ENCODE peak calls at places on chromosome 1, in ten cellular contexts. E is cardiac muscle cell; D is hepatocyte; A is CD4-positive, alpha-beta memory T cell; C is Karpas-422; G is small intestine; Z is fibroblast of lung; B is heart right ventricle; W is SK-N-SH; K is adrenal gland. J is an unnamed sample. For H3K4me1 and H3K36me3, the result is how much of the 10 kb centered on the place peaks cover.

GRCh38 chr1:77282187-77282865 is 507 bp downstream of the AK5 start:
- DNase-seq in C (no peak), W (no peak), Z (peak), K (no peak), D (peak), A (peak), G (no peak), E (no peak), B (no peak), J (no peak)

GRCh38 chr1:232445361-232446106 is 184.4 kb downstream of the SIPA1L2 start:
- DNase-seq in W (no peak), D (no peak), K (no peak), B (no peak), Z (no peak), C (no peak), E (no peak), A (no peak), G (no peak), J (no peak)

GRCh38 chr1:232307299-232307698 is 322.6 kb downstream of the SIPA1L2 start:
- DNase-seq in E (no peak), D (no peak), A (no peak), Z (no peak), W (no peak), B (no peak), K (no peak), G (no peak), C (no peak), J (no peak)

GRCh38 chr1:59139396-59139795 is 157.5 kb upstream of the FGGY start:
- DNase-seq in Z (no peak), K (peak), C (no peak), W (no peak), A (no peak), D (peak), G (peak), E (no peak), B (peak), J (no peak)

GRCh38 chr1:108560143-108560429 is 186 bp downstream of the EEIG2 start:
- DNase-seq in E (no peak), G (no peak), C (no peak), B (no peak), D (no peak), K (no peak), W (peak), A (no peak), Z (no peak), J (no peak)

GRCh38 chr1:6601865-6602668 is 602 bp downstream of the KLHL21 start:
- DNase-seq in A (peak), C (no peak), W (peak), D (peak), Z (peak), B (peak), G (peak), E (no peak), K (peak), J (no peak)

GRCh38 chr1:244815600-244816099 is 19.8 kb upstream of the COX20 start:
- DNase-seq in K (no peak), C (peak), B (no peak), G (no peak), A (no peak), E (no peak), Z (no peak), D (no peak), W (no peak), J (no peak)

GRCh38 chr1:11518791-11519628 is 40.1 kb downstream of the DISP3 start:
- DNase-seq in W (no peak), Z (no peak), A (no peak), C (no peak), B (no peak), G (no peak), K (no peak), E (no peak), D (no peak), J (no peak)

GRCh38 chr1:77649127-77649526 is 33.3 kb downstream of the ZZZ3 start:
- DNase-seq in B (no peak), E (no peak), A (no peak), C (no peak), G (no peak), Z (no peak), D (no peak), K (no peak), W (no peak), J (no peak)

GRCh38 chr1:91533625-91534024 is 33.0 kb downstream of the CDC7 start:
- DNase-seq in A (no peak), Z (no peak), C (no peak), D (no peak), G (no peak), W (no peak), K (no peak), B (no peak), E (no peak), J (no peak)

GRCh38 chr1:9996624-9997582 is at the start of gene RBP7:
- DNase-seq in C (no peak), G (peak), E (no peak), A (peak), D (peak), Z (no peak), W (peak), K (peak), B (peak), J (no peak)

GRCh38 chr1:168799918-168800605 is 71.1 kb upstream of the DPT start:
- DNase-seq in C (no peak), G (peak), K (no peak), D (peak), E (no peak), B (no peak), W (no peak), Z (no peak), A (no peak), J (no peak)

GRCh38 chr1:218823291-218823900 is 350.3 kb upstream of the LYPLAL1 start:
- DNase-seq in B (no peak), E (peak), C (no peak), Z (peak), K (no peak), A (no peak), D (no peak), W (no peak), G (no peak), J (no peak)

GRCh38 chr1:30968220-30968971 is 59.8 kb upstream of the SDC3 start:
- DNase-seq in C (no peak), W (no peak), E (no peak), G (peak), A (no peak), Z (no peak), D (no peak), B (no peak), K (no peak), J (no peak)

GRCh38 chr1:246631426-246631825 is 65.2 kb downstream of the CNST start:
- DNase-seq in C (no peak), D (no peak), K (no peak), E (no peak), Z (peak), G (no peak), W (no peak), B (no peak), A (no peak), J (no peak)

GRCh38 chr1:111597433-111597832 is 22.2 kb upstream of the RAP1A start:
- DNase-seq in K (no peak), G (no peak), C (no peak), W (no peak), Z (peak), B (no peak), E (peak), A (no peak), D (peak), J (no peak)

GRCh38 chr1:30907641-30908445 is 715 bp downstream of the SDC3 start:
- DNase-seq in E (no peak), K (peak), Z (no peak), W (peak), A (no peak), D (peak), C (no peak), G (no peak), B (peak), J (no peak)

GRCh38 chr1:211476200-211476849 is 15.6 kb downstream of the RD3 start:
- DNase-seq in K (peak), Z (peak), E (peak), A (peak), G (peak), C (peak), W (peak), D (peak), B (peak), J (peak)

GRCh38 chr1:30322859-30323257 is 400.5 kb downstream of the MATN1 start:
- DNase-seq in C (no peak), B (no peak), W (no peak), D (no peak), Z (no peak), G (no peak), A (no peak), K (no peak), E (no peak), J (no peak)

GRCh38 chr1:95381980-95382379 is 148.0 kb downstream of the RWDD3 start:
- DNase-seq in D (no peak), G (no peak), E (no peak), Z (no peak), K (no peak), W (peak), C (no peak), B (no peak), A (no peak), J (no peak)

GRCh38 chr1:67749844-67750689 is 65.1 kb downstream of the GADD45A start:
- DNase-seq in D (peak), K (peak), C (no peak), E (peak), B (no peak), Z (peak), G (peak), A (no peak), W (no peak), J (no peak)

GRCh38 chr1:8118031-8118451 is 91.9 kb upstream of the ERRFI1 start:
- DNase-seq in C (no peak), E (no peak), Z (no peak), W (no peak), A (no peak), G (no peak), B (no peak), D (no peak), K (peak), J (no peak)

GRCh38 chr1:33338495-33339211 is 17.8 kb upstream of the A3GALT2 start:
- DNase-seq in G (peak), D (peak), A (no peak), W (no peak), Z (peak), B (no peak), E (peak), K (peak), C (no peak), J (no peak)

GRCh38 chr1:223872308-223872878 is 26.6 kb upstream of the TP53BP2 start:
- DNase-seq in B (no peak), Z (peak), G (no peak), E (peak), A (no peak), W (no peak), D (peak), K (no peak), C (no peak), J (no peak)

GRCh38 chr1:114153621-114154145 is at the start of gene SYT6:
- DNase-seq in D (peak), A (peak), C (no peak), G (no peak), B (no peak), W (peak), K (no peak), E (no peak), Z (no peak), J (no peak)

GRCh38 chr1:90717665-90718410 is 736 bp upstream of the BARHL2 start:
- DNase-seq in E (peak), W (peak), D (peak), A (no peak), G (no peak), C (no peak), K (no peak), B (no peak), Z (peak), J (no peak)

GRCh38 chr1:225448146-225448805 is 20.4 kb upstream of the LBR start:
- DNase-seq in D (no peak), B (no peak), A (no peak), K (peak), C (no peak), E (no peak), G (no peak), W (no peak), Z (no peak), J (no peak)

GRCh38 chr1:212665241-212666115 is 34.2 kb downstream of the BATF3 start:
- DNase-seq in Z (peak), K (peak), B (peak), E (peak), W (peak), A (peak), C (peak), D (peak), G (peak), J (peak)

GRCh38 chr1:12406218-12407021 is 176.6 kb downstream of the VPS13D start:
- DNase-seq in B (no peak), D (no peak), A (no peak), Z (peak), C (no peak), K (no peak), W (no peak), G (no peak), E (peak), J (no peak)

GRCh38 chr1:103348136-103348535 is 177.4 kb upstream of the RNPC3 start:
- DNase-seq in W (no peak), B (no peak), D (no peak), C (no peak), Z (no peak), A (no peak), E (no peak), K (no peak), G (no peak), J (no peak)

GRCh38 chr1:40620586-40620985 is 44.9 kb downstream of the RIMS3 start:
- DNase-seq in Z (no peak), E (no peak), G (no peak), W (no peak), B (no peak), A (no peak), C (no peak), D (no peak), K (no peak), J (no peak)

DNA sequence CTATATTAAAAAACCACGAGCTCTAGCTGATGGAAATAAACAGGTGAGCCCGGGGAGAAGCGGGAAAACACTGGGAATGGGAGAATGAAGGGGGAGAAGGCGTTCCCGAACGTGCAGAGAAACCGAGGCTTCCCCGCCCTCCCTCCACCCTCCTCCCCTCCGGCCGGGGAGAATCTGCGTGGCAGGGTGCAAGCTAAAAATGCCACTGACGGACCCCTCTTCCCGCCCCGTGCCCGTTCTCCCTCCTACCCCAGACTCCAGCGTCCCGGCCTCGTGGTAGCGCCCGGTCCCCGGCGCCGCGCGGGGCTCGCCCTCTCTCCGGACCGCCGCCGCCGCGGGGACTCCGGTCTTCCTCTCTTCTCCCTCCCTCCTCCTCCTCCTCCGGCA is 81.6 kb upstream of the AK4 start:
- DNase-seq in E (no peak), K (no peak), W (no peak), B (no peak), Z (no peak), C (no peak), D (no peak), G (no peak), A (no peak), J (no peak)
- H3K4me1 ChIP-seq in E (under half), K (under half), W (under half), B (under half), Z (under half), C (under half), D (under half), G (under half), A (half or more), J (under half)

GRCh38 chr1:197141556-197141955 is 4.9 kb downstream of the ASPM start:
- DNase-seq in W (no peak), K (no peak), Z (peak), C (no peak), D (no peak), E (no peak), B (no peak), A (no peak), G (no peak), J (no peak)
- H3K36me3 ChIP-seq in W (under half), K (under half), Z (under half), C (under half), D (under half), E (under half), B (under half), A (under half), G (under half), J (half or more)

GRCh38 chr1:165843304-165843703 is 15.9 kb downstream of the UCK2 start:
- DNase-seq in W (no peak), C (no peak), D (no peak), Z (peak), B (no peak), G (no peak), E (no peak), A (no peak), K (no peak), J (no peak)
- H3K4me1 ChIP-seq in W (under half), C (under half), D (under half), Z (under half), B (under half), G (under half), E (under half), A (under half), K (under half), J (under half)

DNA sequence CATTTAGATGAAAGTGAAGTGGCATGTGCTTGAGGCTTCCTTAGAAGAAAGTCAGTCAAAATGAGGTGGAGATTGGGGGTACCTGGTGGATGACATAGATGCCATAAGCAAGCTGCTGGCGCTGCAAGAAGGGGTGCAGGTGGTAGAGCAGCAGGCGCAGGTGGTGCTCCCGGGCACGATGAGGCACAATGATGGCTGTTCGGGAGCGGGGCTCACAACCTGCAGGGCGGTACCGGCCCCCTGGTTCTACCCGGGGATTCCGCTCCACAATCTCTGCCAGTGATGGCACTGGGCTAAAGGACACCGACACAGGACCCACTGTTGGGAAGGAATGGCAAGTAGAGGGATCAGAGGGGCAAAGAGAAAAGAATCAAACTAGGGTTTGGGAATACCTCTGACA is 2.4 kb downstream of the B4GALT3 start:
- DNase-seq in B (no peak), D (no peak), K (no peak), C (no peak), W (no peak), A (no peak), G (no peak), E (no peak), Z (no peak), J (no peak)
- H3K36me3 ChIP-seq in B (under half), D (under half), K (under half), C (under half), W (under half), A (half or more), G (under half), E (under half), Z (under half), J (half or more)

DNA sequence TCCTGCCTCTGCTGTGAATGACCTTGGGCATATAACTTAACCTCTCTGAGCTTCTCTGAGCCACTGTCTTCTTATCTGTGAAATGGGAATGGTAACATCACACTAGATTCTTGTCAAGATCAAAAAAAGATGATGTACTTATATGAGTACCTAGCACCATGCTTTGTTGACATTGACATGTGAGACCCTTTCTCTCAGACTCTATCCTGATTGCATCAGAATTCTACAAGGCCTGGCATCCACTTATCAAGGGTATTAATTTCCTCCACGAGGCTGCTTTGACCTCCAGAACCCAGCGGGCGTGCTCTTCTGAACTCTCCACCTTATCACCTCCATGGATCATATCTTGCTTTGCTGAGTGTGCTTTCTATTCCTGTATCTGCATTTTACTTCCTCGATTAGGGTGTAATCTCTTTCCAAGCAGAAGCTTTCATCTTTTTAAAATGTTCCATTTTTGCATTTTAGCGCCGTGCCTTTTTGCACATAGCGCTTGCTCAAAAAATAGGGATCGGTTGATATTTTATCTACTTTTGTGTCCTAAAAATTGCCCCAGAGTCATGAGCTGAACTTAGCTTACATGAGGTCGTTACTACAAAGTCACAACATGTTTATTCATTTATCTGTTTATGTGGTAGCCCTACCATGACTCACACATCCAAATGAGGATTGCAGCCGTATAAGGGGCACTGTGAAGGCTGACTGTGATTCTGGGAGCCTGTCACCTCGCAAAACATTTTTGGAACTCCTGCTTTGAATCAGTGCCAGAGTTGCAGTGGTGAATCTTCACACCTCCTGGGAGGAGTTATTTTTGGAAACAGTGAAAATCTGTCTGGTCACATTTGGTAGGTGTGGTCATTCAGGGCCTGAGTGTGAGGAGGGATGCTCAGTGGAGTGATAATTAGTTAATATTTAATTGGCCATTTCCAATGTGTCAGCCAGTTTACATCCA is 63.2 kb downstream of the IER5 start:
- DNase-seq in E (peak), K (peak), W (peak), C (no peak), A (no peak), D (no peak), Z (peak), B (no peak), G (peak), J (no peak)
- H3K4me1 ChIP-seq in E (under half), K (under half), W (under half), C (under half), A (half or more), D (under half), Z (under half), B (under half), G (under half), J (under half)

GRCh38 chr1:153906396-153906795 is 16.4 kb downstream of the GATAD2B start:
- DNase-seq in W (no peak), C (no peak), D (no peak), Z (no peak), B (no peak), G (no peak), K (no peak), A (no peak), E (no peak), J (no peak)
- H3K36me3 ChIP-seq in W (under half), C (under half), D (under half), Z (under half), B (under half), G (under half), K (under half), A (under half), E (under half), J (half or more)

DNA sequence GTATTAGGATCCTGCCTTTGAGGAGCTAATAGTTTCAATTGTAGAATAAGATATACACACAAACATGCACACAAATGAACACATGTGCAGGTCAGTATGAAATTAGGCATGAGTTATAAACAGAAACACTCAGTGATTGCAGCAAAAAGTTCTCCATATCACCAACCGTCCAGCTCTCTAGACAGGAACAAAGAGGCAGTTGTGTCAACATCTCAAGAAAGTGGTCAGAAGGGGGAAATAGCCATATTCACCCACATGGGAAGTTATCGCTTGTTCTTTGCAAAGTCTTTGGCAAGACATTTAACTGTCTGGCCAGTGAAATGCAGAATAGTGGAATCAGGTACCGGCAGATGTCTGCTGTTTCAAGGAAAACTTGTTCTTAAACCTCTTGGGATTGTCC is 29.4 kb upstream of the PIGC start:
- DNase-seq in W (no peak), G (no peak), D (no peak), Z (no peak), K (no peak), A (no peak), E (peak), B (no peak), C (no peak), J (no peak)
- H3K4me1 ChIP-seq in W (under half), G (under half), D (under half), Z (under half), K (under half), A (under half), E (half or more), B (under half), C (under half), J (under half)

DNA sequence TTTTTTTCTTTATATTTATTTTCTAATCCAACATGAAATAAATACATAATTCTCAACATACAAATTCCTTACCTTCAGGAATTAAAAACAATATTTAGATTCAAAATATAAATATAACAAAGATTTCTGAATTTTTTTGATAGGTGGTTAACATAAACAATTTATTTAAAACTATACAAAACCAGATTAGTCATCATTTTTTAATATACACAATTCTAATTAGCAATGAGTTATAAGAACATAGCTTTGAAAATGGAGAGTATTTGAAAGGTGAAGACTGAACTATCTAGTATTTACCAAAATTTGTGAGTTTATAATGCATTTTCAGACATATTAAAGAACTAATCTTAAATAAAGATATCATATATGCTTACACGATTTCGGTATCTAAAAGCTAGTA is 37.5 kb downstream of the TPR start:
- DNase-seq in A (no peak), Z (no peak), E (no peak), D (no peak), B (no peak), C (no peak), G (no peak), K (no peak), W (no peak), J (no peak)
- H3K36me3 ChIP-seq in A (half or more), Z (under half), E (half or more), D (under half), B (half or more), C (half or more), G (under half), K (under half), W (half or more), J (half or more)